ENCODE peak calls at places on chromosomes 1 and 21, in six cellular contexts. H is AG09319; C is GM23338; R is neural crest cell; Z is CD8-positive, alpha-beta T cell; T is Calu3. U is an unnamed sample.

GRCh38 chr1:104929280-104929679 is 1179.6 kb downstream of the AMY1C start:
- DNase-seq in H (no peak), C (no peak), R (no peak), Z (no peak), T (no peak), U (no peak)

GRCh38 chr21:44300262-44300959 is 558 bp downstream of the PFKL start:
- DNase-seq in H (no peak), C (peak), R (peak), Z (peak), T (peak), U (no peak)

GRCh38 chr1:33893147-33893830 is 29.4 kb downstream of the HMGB4 start:
- DNase-seq in H (peak), C (no peak), R (no peak), Z (no peak), T (no peak), U (no peak)

GRCh38 chr1:109477821-109478220 is 5.9 kb upstream of the ATXN7L2 start:
- DNase-seq in H (no peak), C (no peak), R (no peak), Z (peak), T (no peak), U (no peak)

GRCh38 chr1:8858112-8858668 is 20.3 kb downstream of the ENO1 start:
- DNase-seq in H (no peak), C (no peak), R (no peak), Z (no peak), T (peak), U (no peak)

GRCh38 chr21:25997788-25998611 is 172.6 kb downstream of the APP start:
- DNase-seq in H (no peak), C (peak), R (no peak), Z (no peak), T (peak), U (peak)

GRCh38 chr1:213055087-213055591 is 4.1 kb downstream of the RPS6KC1 start:
- DNase-seq in H (no peak), C (no peak), R (no peak), Z (no peak), T (no peak), U (no peak)

GRCh38 chr1:25117233-25117823 is 115.0 kb downstream of the SYF2 start:
- DNase-seq in H (no peak), C (peak), R (no peak), Z (no peak), T (peak), U (no peak)

GRCh38 chr1:149995927-149996326 is 14.6 kb downstream of the OTUD7B start:
- DNase-seq in H (no peak), C (peak), R (no peak), Z (no peak), T (no peak), U (no peak)

GRCh38 chr1:222464841-222465210 is 83.1 kb downstream of the HHIPL2 start:
- DNase-seq in H (no peak), C (peak), R (peak), Z (peak), T (peak), U (no peak)

GRCh38 chr1:226975909-226976670 is 36.0 kb downstream of the COQ8A start:
- DNase-seq in H (no peak), C (no peak), R (no peak), Z (no peak), T (no peak), U (no peak)

GRCh38 chr1:93751391-93752250 is 70.0 kb upstream of the BCAR3 start:
- DNase-seq in H (no peak), C (no peak), R (no peak), Z (no peak), T (no peak), U (no peak)

GRCh38 chr1:46532498-46533178 is 18.8 kb downstream of the KNCN start:
- DNase-seq in H (no peak), C (peak), R (peak), Z (peak), T (peak), U (peak)

GRCh38 chr1:153490272-153491051 is 30.0 kb upstream of the S100A7 start:
- DNase-seq in H (peak), C (peak), R (no peak), Z (no peak), T (peak), U (no peak)

GRCh38 chr1:185420588-185421081 is 103.6 kb upstream of the IVNS1ABP start:
- DNase-seq in H (no peak), C (no peak), R (no peak), Z (no peak), T (no peak), U (no peak)

GRCh38 chr1:237016626-237017025 is 12.4 kb upstream of the MT1HL1 start:
- DNase-seq in H (no peak), C (peak), R (no peak), Z (no peak), T (no peak), U (no peak)

GRCh38 chr1:41545996-41546938 is 61.8 kb upstream of the EDN2 start:
- DNase-seq in H (peak), C (no peak), R (no peak), Z (no peak), T (no peak), U (no peak)

GRCh38 chr21:22374218-22374969 is 1376.2 kb downstream of the NCAM2 start:
- DNase-seq in H (no peak), C (peak), R (no peak), Z (no peak), T (no peak), U (no peak)

GRCh38 chr1:2525896-2526823 is at the start of gene PANK4:
- DNase-seq in H (peak), C (peak), R (peak), Z (peak), T (peak), U (peak)
- TF ChIP-seq CTCF in H (no peak), C (no peak), R (no peak), Z (no peak), T (no peak), U (no peak)

GRCh38 chr21:14382835-14383595 is at the start of gene HSPA13:
- DNase-seq in H (peak), C (peak), R (peak), Z (peak), T (peak), U (peak)
- TF ChIP-seq CTCF in H (peak), C (no peak), R (peak), Z (no peak), T (no peak), U (no peak)

GRCh38 chr21:20997308-20997632 is 939 bp upstream of the NCAM2 start:
- DNase-seq in H (no peak), C (peak), R (no peak), Z (no peak), T (no peak), U (no peak)

GRCh38 chr21:20998456-20998789 is 214 bp downstream of the NCAM2 start:
- DNase-seq in H (no peak), C (no peak), R (no peak), Z (no peak), T (no peak), U (no peak)

GRCh38 chr21:20996421-20997307 is 1.5 kb upstream of the NCAM2 start:
- DNase-seq in H (no peak), C (peak), R (no peak), Z (no peak), T (no peak), U (no peak)

GRCh38 chr21:20998886-20999285 is 677 bp downstream of the NCAM2 start:
- DNase-seq in H (no peak), C (no peak), R (no peak), Z (no peak), T (no peak), U (no peak)

GRCh38 chr21:20997633-20998455 is at the start of gene NCAM2:
- DNase-seq in H (peak), C (peak), R (peak), Z (peak), T (no peak), U (peak)
- TF ChIP-seq CTCF in H (no peak), C (no peak), R (no peak), Z (no peak), T (no peak), U (no peak)

GRCh38 chr1:166304131-166304530 is 137.3 kb upstream of the FAM78B start:
- DNase-seq in H (no peak), C (no peak), R (no peak), Z (no peak), T (no peak), U (no peak)

GRCh38 chr1:166305371-166305770 is 138.6 kb upstream of the FAM78B start:
- DNase-seq in H (no peak), C (no peak), R (no peak), Z (no peak), T (no peak), U (no peak)

GRCh38 chr1:166302919-166303758 is 136.3 kb upstream of the FAM78B start:
- DNase-seq in H (no peak), C (peak), R (no peak), Z (no peak), T (no peak), U (no peak)

GRCh38 chr1:166307261-166308188 is 140.7 kb upstream of the FAM78B start:
- DNase-seq in H (no peak), C (no peak), R (no peak), Z (no peak), T (no peak), U (no peak)
- TF ChIP-seq CTCF in H (no peak), C (no peak), R (no peak), Z (no peak), T (no peak), U (no peak)

GRCh38 chr1:20702416-20702815 is 15.4 kb downstream of the KIF17 start:
- DNase-seq in H (no peak), C (no peak), R (no peak), Z (no peak), T (peak), U (no peak)
- TF ChIP-seq CTCF in H (peak), C (no peak), R (peak), Z (no peak), T (no peak), U (no peak)

U was measured in D721Med.